ENCODE peak calls at places on chromosome 13, in four cellular contexts. J is type B pancreatic cell, L is GM12865, Y is endothelial cell of umbilical vein. K is an unnamed sample.

GRCh38 chr13:109126973-109127615 is 497.7 kb downstream of the MYO16 start:
- DNase-seq in J (no peak), L (no peak), Y (no peak), K (no peak)

GRCh38 chr13:98930014-98930625 is 47.7 kb downstream of the DOCK9 start:
- DNase-seq in J (no peak), L (no peak), Y (peak; percentile 64), K (no peak)

GRCh38 chr13:40103864-40104263 is 448.4 kb downstream of the COG6 start:
- DNase-seq in J (no peak), L (no peak), Y (no peak), K (no peak)

GRCh38 chr13:44474122-44474910 is 100.7 kb downstream of the SERP2 start:
- DNase-seq in J (no peak), L (no peak), Y (peak; percentile 24), K (no peak)

GRCh38 chr13:26557393-26558073 is at the start of gene WASF3:
- DNase-seq in J (peak; percentile 95), L (peak; percentile 60), Y (peak; percentile 95), K (peak; percentile 87)

GRCh38 chr13:25771641-25772478 is 280.0 kb downstream of the SHISA2 start:
- DNase-seq in J (no peak), L (no peak), Y (no peak), K (no peak)

GRCh38 chr13:112838038-112838965 is 130.7 kb upstream of the MCF2L start:
- DNase-seq in J (no peak), L (no peak), Y (no peak), K (no peak)

GRCh38 chr13:87810920-87811344 is 139.8 kb downstream of the SLITRK5 start:
- DNase-seq in J (no peak), L (no peak), Y (no peak), K (no peak)

GRCh38 chr13:44649118-44649455 is 73.0 kb upstream of the TSC22D1 start:
- DNase-seq in J (no peak), L (peak; percentile 69), Y (no peak), K (no peak)

GRCh38 chr13:40756042-40756441 is 14.9 kb downstream of the MRPS31 start:
- DNase-seq in J (no peak), L (peak; percentile 26), Y (no peak), K (no peak)

GRCh38 chr13:22114630-22115311 is 443.9 kb downstream of the FGF9 start:
- DNase-seq in J (no peak), L (peak; percentile 95), Y (no peak), K (peak; percentile 84)

GRCh38 chr13:70394149-70394548 is 285.9 kb upstream of the KLHL1 start:
- DNase-seq in J (no peak), L (no peak), Y (no peak), K (no peak)

GRCh38 chr13:113531041-113531873 is 40.7 kb upstream of the DCUN1D2 start:
- DNase-seq in J (no peak), L (no peak), Y (no peak), K (no peak)

GRCh38 chr13:74187564-74187963 is 53.4 kb upstream of the KLF12 start:
- DNase-seq in J (no peak), L (no peak), Y (peak; percentile 30), K (no peak)

GRCh38 chr13:43988302-43988701 is 108.6 kb downstream of the LACC1 start:
- DNase-seq in J (no peak), L (no peak), Y (no peak), K (no peak)

GRCh38 chr13:21470785-21471184 is 11.7 kb upstream of the ZDHHC20 start:
- DNase-seq in J (no peak), L (no peak), Y (no peak), K (no peak)

GRCh38 chr13:97328222-97328790 is 105.7 kb upstream of the RAP2A start:
- DNase-seq in J (no peak), L (no peak), Y (peak; percentile 71), K (no peak)

GRCh38 chr13:113332615-113333014 is 31.3 kb downstream of the GRTP1 start:
- DNase-seq in J (no peak), L (no peak), Y (no peak), K (no peak)

GRCh38 chr13:39768962-39769361 is 113.5 kb downstream of the COG6 start:
- DNase-seq in J (no peak), L (no peak), Y (no peak), K (no peak)

GRCh38 chr13:65710514-65710913 is 1519.6 kb downstream of the PCDH9 start:
- DNase-seq in J (no peak), L (no peak), Y (no peak), K (no peak)

GRCh38 chr13:100440756-100441421 is 147.7 kb downstream of the GGACT start:
- DNase-seq in J (no peak), L (no peak), Y (peak; percentile 63), K (no peak)

GRCh38 chr13:73421310-73421912 is 362.6 kb downstream of the KLF5 start:
- DNase-seq in J (no peak), L (no peak), Y (no peak), K (no peak)

GRCh38 chr13:59962343-59962742 is 201.4 kb downstream of the DIAPH3 start:
- DNase-seq in J (no peak), L (no peak), Y (no peak), K (no peak)

GRCh38 chr13:95588721-95589120 is 36.2 kb downstream of the CLDN10 start:
- DNase-seq in J (no peak), L (no peak), Y (no peak), K (no peak)

GRCh38 chr13:97275265-97275664 is 53.1 kb downstream of the MBNL2 start:
- DNase-seq in J (no peak), L (no peak), Y (peak; percentile 93), K (no peak)

GRCh38 chr13:76790519-76791289 is 95.5 kb downstream of the KCTD12 start:
- DNase-seq in J (no peak), L (no peak), Y (peak; percentile 40), K (no peak)

GRCh38 chr13:52454459-52454824 is 836 bp upstream of the CKAP2 start:
- DNase-seq in J (no peak), L (peak; percentile 86), Y (peak; percentile 36), K (peak; percentile 60)

GRCh38 chr13:37049810-37050209 is 9.7 kb downstream of the SUPT20H start:
- DNase-seq in J (no peak), L (no peak), Y (no peak), K (no peak)
- TF ChIP-seq CTCF in J (peak; percentile 48), L (no peak), Y (no peak), K (peak; percentile 13)

DNA sequence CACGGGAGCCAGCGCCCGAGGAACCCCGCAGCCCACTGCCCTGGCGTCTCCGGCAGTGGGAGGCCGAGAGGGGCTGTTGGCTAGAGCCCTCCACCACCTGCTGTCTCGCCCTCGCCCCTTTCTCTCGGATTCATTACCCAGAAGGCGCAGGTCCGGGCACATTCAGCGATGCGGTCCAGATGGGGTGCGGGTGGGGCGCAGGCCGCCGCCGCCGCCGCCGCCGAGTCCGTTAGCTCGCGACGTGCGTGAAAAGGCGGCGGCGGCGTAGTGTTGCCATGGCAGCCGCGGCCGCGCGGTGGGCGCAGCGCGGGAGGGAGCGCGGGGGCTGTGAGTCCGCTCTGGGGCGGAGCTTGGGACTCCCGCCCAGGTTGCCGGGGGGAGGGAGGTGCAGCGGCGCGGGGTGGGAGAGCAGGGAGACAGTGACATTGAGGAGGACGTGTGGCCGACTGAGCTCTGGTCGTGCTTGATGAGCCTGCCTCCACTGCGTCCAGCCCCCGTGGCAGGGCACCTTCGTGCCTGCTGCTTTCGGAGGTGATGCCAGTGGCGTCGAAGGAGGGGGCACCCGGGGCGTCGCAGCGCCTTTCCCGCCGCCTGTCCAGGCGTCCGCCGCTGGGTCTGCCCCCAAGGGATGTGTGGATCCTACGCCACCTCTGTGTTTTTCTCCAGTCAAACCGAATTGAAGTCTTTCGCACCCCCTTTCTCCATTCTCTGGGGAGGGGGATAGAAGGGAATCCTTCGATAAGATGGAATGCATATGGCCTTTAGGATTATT is at the start of gene KATNAL1:
- DNase-seq in J (peak; percentile 84), L (peak; percentile 82), Y (peak; percentile 82), K (peak; percentile 84)
- TF ChIP-seq CTCF in J (no peak), L (no peak), Y (no peak), K (no peak)

DNA sequence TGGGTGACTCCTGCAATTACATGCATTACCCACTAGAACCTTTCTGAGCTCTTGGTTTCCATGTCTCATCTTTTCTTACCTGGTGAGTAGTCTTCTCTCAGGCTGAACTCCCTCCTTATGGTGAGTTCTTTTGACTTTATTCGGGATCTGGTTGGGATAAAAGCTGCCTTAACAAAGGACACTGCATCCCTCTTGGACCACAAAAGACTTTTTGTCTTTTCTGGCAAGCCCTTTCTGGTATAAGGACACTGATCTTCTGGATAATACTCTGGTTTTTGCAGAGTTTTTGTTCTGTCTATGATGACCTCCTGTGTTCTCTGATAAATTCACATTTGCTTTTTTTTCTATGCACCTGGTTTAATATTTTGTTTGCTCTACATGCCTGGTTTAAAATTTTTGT is 66.7 kb downstream of the SLITRK1 start:
- DNase-seq in J (no peak), L (no peak), Y (no peak), K (no peak)
- TF ChIP-seq CTCF in J (no peak), L (no peak), Y (no peak), K (no peak)

GRCh38 chr13:46712524-46712923 is 84.4 kb downstream of the ESD start:
- DNase-seq in J (no peak), L (no peak), Y (no peak), K (no peak)
- TF ChIP-seq CTCF in J (peak; percentile 37), L (no peak), Y (no peak), K (no peak)

DNA sequence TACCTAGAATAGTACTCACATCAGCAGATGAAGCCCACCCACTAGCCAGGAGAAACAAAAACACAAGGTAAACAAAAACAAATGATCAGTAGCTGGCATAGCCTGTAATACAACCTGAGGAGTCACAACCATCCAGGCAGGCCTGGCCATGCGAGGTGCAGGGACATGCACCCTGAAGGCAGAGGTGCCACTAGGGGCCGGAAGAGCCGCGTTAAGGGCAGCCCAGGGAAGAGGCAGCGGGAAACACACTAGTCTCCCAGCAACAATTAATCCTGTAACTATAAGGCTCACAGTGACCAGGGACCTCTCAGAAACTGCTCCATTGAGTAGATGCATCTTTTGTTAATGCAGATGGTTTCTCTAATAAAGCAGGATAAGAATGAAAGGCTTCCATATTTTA is 28.9 kb downstream of the ANKRD10 start:
- DNase-seq in J (no peak), L (no peak), Y (no peak), K (no peak)
- TF ChIP-seq CTCF in J (no peak), L (no peak), Y (no peak), K (no peak)

GRCh38 chr13:110524484-110525254 is 36.9 kb downstream of the RAB20 start:
- DNase-seq in J (no peak), L (no peak), Y (no peak), K (no peak)

GRCh38 chr13:110523838-110524237 is 37.7 kb downstream of the RAB20 start:
- DNase-seq in J (no peak), L (no peak), Y (no peak), K (no peak)

GRCh38 chr13:110523180-110523579 is 38.3 kb downstream of the RAB20 start:
- DNase-seq in J (no peak), L (no peak), Y (no peak), K (no peak)

GRCh38 chr13:110528371-110528770 is 33.2 kb downstream of the RAB20 start:
- DNase-seq in J (no peak), L (no peak), Y (no peak), K (no peak)

GRCh38 chr13:110525328-110526319 is 35.9 kb downstream of the RAB20 start:
- DNase-seq in J (no peak), L (peak; percentile 75), Y (no peak), K (peak; percentile 73)
- TF ChIP-seq CTCF in J (no peak), L (peak; percentile 26), Y (no peak), K (peak; percentile 47)

GRCh38 chr13:46297338-46297737 is 85.6 kb downstream of the LRRC63 start:
- DNase-seq in J (no peak), L (no peak), Y (peak; percentile 56), K (no peak)

GRCh38 chr13:46296465-46296822 is 84.7 kb downstream of the LRRC63 start:
- DNase-seq in J (no peak), L (no peak), Y (no peak), K (no peak)

GRCh38 chr13:46295531-46296464 is 84.1 kb downstream of the LRRC63 start:
- DNase-seq in J (no peak), L (peak; percentile 62), Y (peak; percentile 73), K (peak; percentile 15)

GRCh38 chr13:46296920-46297319 is 85.2 kb downstream of the LRRC63 start:
- DNase-seq in J (no peak), L (no peak), Y (peak; percentile 66), K (no peak)
- TF ChIP-seq CTCF in J (no peak), L (no peak), Y (no peak), K (no peak)

K was measured in GM13977.